ENCODE peak calls at places on chromosomes 16 and 17, in four cellular contexts. One of them, this sample, is unnamed.

GRCh38 chr17:5523249-5523648 is 36.9 kb downstream of the MIS12 start:
- DNase-seq in lung: no peak
- DNase-seq in T follicular helper cell: no peak
- DNase-seq in stimulated activated CD4-positive, alpha-beta T cell treated with anti-CD3 and anti-CD28 coated beads, Interleukin-1b, Interleukin-23, amount 100 ng/mL, for 48 hours: no peak
- DNase-seq in this sample: no peak

GRCh38 chr17:58515286-58515685 is 848 bp upstream of the MTMR4 start:
- DNase-seq in stimulated activated CD4-positive, alpha-beta T cell treated with anti-CD3 and anti-CD28 coated beads, Interleukin-1b, Interleukin-23, amount 100 ng/mL, for 48 hours: no peak
- DNase-seq in lung: no peak
- DNase-seq in T follicular helper cell: no peak
- DNase-seq in this sample: no peak

GRCh38 chr17:10019941-10020403 is 114.9 kb upstream of the RCVRN start:
- DNase-seq in T follicular helper cell: no peak
- DNase-seq in lung: no peak
- DNase-seq in stimulated activated CD4-positive, alpha-beta T cell treated with anti-CD3 and anti-CD28 coated beads, Interleukin-1b, Interleukin-23, amount 100 ng/mL, for 48 hours: no peak
- DNase-seq in this sample: no peak

GRCh38 chr16:57253410-57253927 is 8.4 kb downstream of the ARL2BP start:
- DNase-seq in lung: no peak
- DNase-seq in T follicular helper cell: no peak
- DNase-seq in stimulated activated CD4-positive, alpha-beta T cell treated with anti-CD3 and anti-CD28 coated beads, Interleukin-1b, Interleukin-23, amount 100 ng/mL, for 48 hours: no peak
- DNase-seq in this sample: no peak

GRCh38 chr17:3556905-3557767 is 476 bp downstream of the TRPV3 start:
- DNase-seq in stimulated activated CD4-positive, alpha-beta T cell treated with anti-CD3 and anti-CD28 coated beads, Interleukin-1b, Interleukin-23, amount 100 ng/mL, for 48 hours: no peak
- DNase-seq in lung: no peak
- DNase-seq in T follicular helper cell: no peak
- DNase-seq in this sample: no peak

GRCh38 chr16:87628940-87629339 is 26.6 kb downstream of the JPH3 start:
- DNase-seq in lung: no peak
- DNase-seq in T follicular helper cell: no peak
- DNase-seq in stimulated activated CD4-positive, alpha-beta T cell treated with anti-CD3 and anti-CD28 coated beads, Interleukin-1b, Interleukin-23, amount 100 ng/mL, for 48 hours: peak; percentile 7
- DNase-seq in this sample: no peak

GRCh38 chr16:87114832-87115231 is 202.4 kb downstream of the C16orf95 start:
- DNase-seq in stimulated activated CD4-positive, alpha-beta T cell treated with anti-CD3 and anti-CD28 coated beads, Interleukin-1b, Interleukin-23, amount 100 ng/mL, for 48 hours: no peak
- DNase-seq in T follicular helper cell: no peak
- DNase-seq in lung: no peak
- DNase-seq in this sample: no peak

GRCh38 chr17:64020068-64020766 is at the start of gene ICAM2:
- DNase-seq in stimulated activated CD4-positive, alpha-beta T cell treated with anti-CD3 and anti-CD28 coated beads, Interleukin-1b, Interleukin-23, amount 100 ng/mL, for 48 hours: peak; percentile 88
- DNase-seq in T follicular helper cell: peak; percentile 91
- DNase-seq in lung: no peak
- DNase-seq in this sample: no peak

GRCh38 chr16:74501484-74502479 is 80.5 kb upstream of the CLEC18B start:
- DNase-seq in stimulated activated CD4-positive, alpha-beta T cell treated with anti-CD3 and anti-CD28 coated beads, Interleukin-1b, Interleukin-23, amount 100 ng/mL, for 48 hours: no peak
- DNase-seq in T follicular helper cell: no peak
- DNase-seq in lung: no peak
- DNase-seq in this sample: no peak

GRCh38 chr16:84535851-84536250 is 31.4 kb upstream of the MEAK7 start:
- DNase-seq in lung: no peak
- DNase-seq in stimulated activated CD4-positive, alpha-beta T cell treated with anti-CD3 and anti-CD28 coated beads, Interleukin-1b, Interleukin-23, amount 100 ng/mL, for 48 hours: no peak
- DNase-seq in T follicular helper cell: no peak
- DNase-seq in this sample: no peak

GRCh38 chr17:65783845-65784334 is 222.4 kb upstream of the AXIN2 start:
- DNase-seq in lung: no peak
- DNase-seq in stimulated activated CD4-positive, alpha-beta T cell treated with anti-CD3 and anti-CD28 coated beads, Interleukin-1b, Interleukin-23, amount 100 ng/mL, for 48 hours: no peak
- DNase-seq in T follicular helper cell: no peak
- DNase-seq in this sample: peak; percentile 12

GRCh38 chr17:7405413-7405881 is 1.6 kb upstream of the TMEM256 start:
- DNase-seq in stimulated activated CD4-positive, alpha-beta T cell treated with anti-CD3 and anti-CD28 coated beads, Interleukin-1b, Interleukin-23, amount 100 ng/mL, for 48 hours: no peak
- DNase-seq in lung: no peak
- DNase-seq in T follicular helper cell: no peak
- DNase-seq in this sample: peak; percentile 44

GRCh38 chr17:34750004-34750403 is 170.6 kb downstream of the TMEM132E start:
- DNase-seq in lung: no peak
- DNase-seq in stimulated activated CD4-positive, alpha-beta T cell treated with anti-CD3 and anti-CD28 coated beads, Interleukin-1b, Interleukin-23, amount 100 ng/mL, for 48 hours: no peak
- DNase-seq in T follicular helper cell: no peak
- DNase-seq in this sample: no peak

This sample was measured in hepatic stellate cell.